ENCODE peak calls at places on chromosomes 13 and 19, in ten cellular contexts. Z is coronary artery; W is cardiac fibroblast; R is CD8-positive, alpha-beta T cell; Q is lower leg skin; Y is GM23248; B is HFF-Myc; C is AG10803; V is uterus; M is body of pancreas. L is an unnamed sample.

GRCh38 chr13:72808917-72809500 is 27.1 kb downstream of the PIBF1 start:
- DNase-seq in Z (no peak), W (peak; percentile 21), R (no peak), Q (no peak), Y (peak; percentile 25), B (no peak), C (peak; percentile 4), V (no peak), M (no peak), L (peak; percentile 48)

GRCh38 chr13:21436582-21436981 is 22.5 kb downstream of the ZDHHC20 start:
- DNase-seq in Z (no peak), W (no peak), R (no peak), Q (no peak), Y (no peak), B (no peak), C (no peak), V (no peak), M (no peak), L (peak; percentile 20)

GRCh38 chr19:28878862-28879566 is 333.9 kb downstream of the UQCRFS1 start:
- DNase-seq in Z (no peak), W (peak; percentile 83), R (peak; percentile 64), Q (peak; percentile 35), Y (peak; percentile 83), B (peak; percentile 33), C (peak; percentile 74), V (peak; percentile 51), M (peak; percentile 78), L (peak; percentile 59)

GRCh38 chr13:98055623-98056022 is 87.3 kb upstream of the FARP1 start:
- DNase-seq in Z (no peak), W (no peak), R (no peak), Q (no peak), Y (no peak), B (no peak), C (no peak), V (no peak), M (no peak), L (no peak)

GRCh38 chr19:35040826-35041547 is 534 bp upstream of the HPN start:
- DNase-seq in Z (no peak), W (peak; percentile 80), R (peak; percentile 62), Q (peak; percentile 82), Y (no peak), B (no peak), C (no peak), V (peak; percentile 78), M (peak; percentile 95), L (peak; percentile 40)

GRCh38 chr19:13790354-13790753 is 4.9 kb upstream of the ZSWIM4 start:
- DNase-seq in Z (no peak), W (peak; percentile 38), R (no peak), Q (no peak), Y (no peak), B (no peak), C (peak; percentile 72), V (no peak), M (no peak), L (no peak)

GRCh38 chr13:36475468-36475867 is 43.2 kb downstream of the CCNA1 start:
- DNase-seq in Z (no peak), W (peak; percentile 19), R (no peak), Q (no peak), Y (no peak), B (no peak), C (no peak), V (no peak), M (no peak), L (no peak)

GRCh38 chr13:48383384-48383783 is 29.5 kb downstream of the LPAR6 start:
- DNase-seq in Z (no peak), W (no peak), R (no peak), Q (no peak), Y (no peak), B (no peak), C (no peak), V (no peak), M (no peak), L (no peak)

GRCh38 chr13:29674532-29674931 is 79.0 kb upstream of the SLC7A1 start:
- DNase-seq in Z (no peak), W (no peak), R (no peak), Q (no peak), Y (peak; percentile 62), B (no peak), C (peak; percentile 65), V (no peak), M (no peak), L (no peak)

GRCh38 chr19:55958356-55958755 is 10.7 kb downstream of the NLRP8 start:
- DNase-seq in Z (no peak), W (no peak), R (no peak), Q (no peak), Y (no peak), B (no peak), C (no peak), V (no peak), M (no peak), L (no peak)

GRCh38 chr13:26132756-26133155 is 80.9 kb upstream of the SHISA2 start:
- DNase-seq in Z (no peak), W (peak; percentile 30), R (no peak), Q (no peak), Y (peak; percentile 52), B (no peak), C (peak; percentile 6), V (no peak), M (no peak), L (no peak)

DNA sequence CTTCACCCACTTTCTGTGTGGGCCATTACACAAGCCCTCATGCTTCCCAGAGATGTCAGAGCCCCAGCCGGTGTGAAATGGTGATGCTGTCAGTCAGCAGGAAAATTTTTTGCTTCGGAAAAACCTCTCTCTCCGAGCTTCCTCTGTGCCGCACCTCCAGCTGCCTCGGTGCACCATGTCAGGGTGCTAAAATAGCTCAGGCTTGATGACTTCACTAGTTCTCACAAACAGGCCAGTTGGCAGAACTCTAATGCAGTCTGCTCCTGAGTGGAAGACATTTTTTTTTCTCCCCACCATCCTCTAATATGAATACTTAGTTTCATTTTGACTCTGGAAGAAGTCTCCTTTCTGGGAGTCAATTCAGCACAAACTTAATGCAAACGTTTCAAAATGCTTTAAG is 71.3 kb downstream of the KLF12 start:
- DNase-seq in Z (peak; percentile 78), W (peak; percentile 74), R (no peak), Q (no peak), Y (peak; percentile 82), B (no peak), C (peak; percentile 61), V (peak; percentile 49), M (no peak), L (no peak)
- H3K4me3 ChIP-seq in Z (peak overlapping the region; percentile 62), W (no peak overlapping the region), R (no peak overlapping the region), Q (no peak overlapping the region), Y (peak overlapping the region; percentile 61), B (no peak overlapping the region), C (peak overlapping the region; percentile 42), V (peak overlapping the region; percentile 10), M (no peak overlapping the region), L (peak overlapping the region; percentile 73)

GRCh38 chr19:49019242-49019932 is 2.5 kb upstream of the LHB start:
- DNase-seq in Z (no peak), W (peak; percentile 28), R (peak; percentile 78), Q (peak; percentile 62), Y (peak; percentile 77), B (no peak), C (peak; percentile 18), V (peak; percentile 64), M (peak; percentile 90), L (peak; percentile 54)

GRCh38 chr19:49016067-49016839 is 638 bp downstream of the LHB start:
- DNase-seq in Z (no peak), W (no peak), R (no peak), Q (no peak), Y (no peak), B (no peak), C (no peak), V (no peak), M (no peak), L (no peak)

GRCh38 chr19:49020342-49020741 is 3.5 kb upstream of the LHB start:
- DNase-seq in Z (no peak), W (no peak), R (no peak), Q (no peak), Y (no peak), B (no peak), C (no peak), V (no peak), M (peak; percentile 75), L (no peak)

GRCh38 chr19:49017041-49017665 is at the start of gene LHB:
- DNase-seq in Z (no peak), W (no peak), R (no peak), Q (no peak), Y (no peak), B (no peak), C (no peak), V (no peak), M (no peak), L (no peak)

DNA sequence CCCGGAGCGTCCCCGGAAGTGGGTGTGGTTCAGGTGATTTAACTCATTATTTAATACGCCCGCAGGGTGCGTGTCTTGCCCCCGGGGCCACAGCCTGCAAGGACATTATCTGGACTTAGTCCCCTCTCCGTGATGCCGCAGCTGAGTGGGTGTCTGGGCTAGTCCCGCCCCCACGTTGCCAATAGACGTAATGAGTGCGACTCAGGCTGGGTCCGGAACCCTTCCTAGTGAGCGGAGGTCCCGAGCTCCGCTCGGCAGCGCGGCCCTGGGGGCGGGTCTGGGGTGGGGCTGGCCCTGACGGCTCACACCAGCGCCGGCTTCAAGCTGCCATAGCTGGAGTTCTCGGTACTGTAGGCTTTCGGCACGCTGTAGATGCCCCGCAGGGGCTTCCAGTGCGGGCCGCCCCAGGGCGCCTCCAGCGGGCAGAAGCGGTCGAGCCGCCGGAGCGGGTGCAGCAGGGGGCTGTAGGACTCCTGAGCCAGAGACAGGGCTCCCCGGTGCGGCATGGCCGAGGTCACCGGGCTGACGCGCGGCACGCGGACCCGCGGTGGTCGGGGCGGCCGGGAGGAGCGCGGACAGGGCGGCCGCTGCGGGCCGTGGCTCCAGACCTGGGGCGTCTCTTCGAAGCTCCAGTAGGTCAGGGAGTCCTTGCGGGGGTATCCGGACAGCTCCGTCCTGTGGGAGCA is 918 bp upstream of the LHB start:
- DNase-seq in Z (no peak), W (peak; percentile 64), R (peak; percentile 80), Q (no peak), Y (peak; percentile 83), B (peak; percentile 26), C (peak; percentile 50), V (peak; percentile 41), M (peak; percentile 40), L (peak; percentile 59)
- H3K4me3 ChIP-seq in Z (peak overlapping the region; percentile 71), W (peak overlapping the region; percentile 33), R (peak overlapping the region; percentile 71), Q (peak overlapping the region; percentile 3), Y (peak overlapping the region; percentile 75), B (peak overlapping the region; percentile 29), C (peak overlapping the region; percentile 47), V (peak overlapping the region; percentile 30), M (no peak overlapping the region), L (peak overlapping the region; percentile 66)

GRCh38 chr13:44451651-44452050 is 78.0 kb downstream of the SERP2 start:
- DNase-seq in Z (no peak), W (no peak), R (no peak), Q (no peak), Y (no peak), B (no peak), C (no peak), V (no peak), M (no peak), L (no peak)
- H3K4me3 ChIP-seq in Z (no peak overlapping the region), W (no peak overlapping the region), R (no peak overlapping the region), Q (no peak overlapping the region), Y (no peak overlapping the region), B (no peak overlapping the region), C (no peak overlapping the region), V (no peak overlapping the region), M (no peak overlapping the region), L (no peak overlapping the region)

DNA sequence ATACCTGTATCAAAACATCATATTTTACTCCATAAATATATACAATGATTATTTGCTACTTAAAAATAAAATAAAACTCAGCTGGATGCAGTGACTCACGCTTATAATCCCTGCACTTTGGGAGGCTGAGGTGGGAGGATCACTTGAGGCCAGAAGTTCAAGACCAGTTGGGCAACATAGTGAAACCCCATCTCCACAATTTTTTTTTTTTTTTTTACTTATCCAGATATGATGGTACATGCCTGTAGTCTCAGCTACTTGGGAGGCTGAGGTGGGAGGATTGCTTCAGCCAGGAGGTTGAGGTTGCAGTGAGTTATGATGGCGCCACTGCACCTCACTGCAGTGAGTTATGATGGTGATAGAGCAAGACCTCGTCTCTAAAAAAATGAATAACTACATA is 22.4 kb downstream of the POU2F2 start:
- DNase-seq in Z (no peak), W (no peak), R (no peak), Q (no peak), Y (no peak), B (no peak), C (no peak), V (no peak), M (no peak), L (no peak)
- H3K4me3 ChIP-seq in Z (no peak overlapping the region), W (no peak overlapping the region), R (no peak overlapping the region), Q (no peak overlapping the region), Y (no peak overlapping the region), B (no peak overlapping the region), C (no peak overlapping the region), V (no peak overlapping the region), M (no peak overlapping the region), L (no peak overlapping the region)